ENCODE peak calls at places on chromosomes 3 and 15, in four cellular contexts. Y is natural killer cell, Q is sigmoid colon, P is nephron progenitor cell. B is an unnamed sample.

GRCh38 chr3:72298201-72299155 is 513.5 kb upstream of the PROK2 start:
- DNase-seq in Y (no peak), Q (no peak), P (no peak), B (no peak)

GRCh38 chr3:129166579-129167332 is 5.9 kb upstream of the ISY1 start:
- DNase-seq in Y (no peak), Q (no peak), P (no peak), B (no peak)

GRCh38 chr3:184788751-184789150 is 23.2 kb upstream of the VPS8 start:
- DNase-seq in Y (no peak), Q (no peak), P (no peak), B (no peak)

GRCh38 chr15:99502661-99503060 is 63.1 kb upstream of the MEF2A start:
- DNase-seq in Y (no peak), Q (no peak), P (no peak), B (no peak)

GRCh38 chr15:65902373-65902772 is 33.1 kb downstream of the RAB11A start:
- DNase-seq in Y (no peak), Q (peak), P (no peak), B (peak)

GRCh38 chr3:117184574-117184973 is 475.0 kb downstream of the TUSC7 start:
- DNase-seq in Y (no peak), Q (no peak), P (no peak), B (no peak)

GRCh38 chr3:34185301-34185700 is 386.9 kb downstream of the PDCD6IP start:
- DNase-seq in Y (no peak), Q (no peak), P (no peak), B (no peak)

GRCh38 chr3:88957751-88958452 is 149.5 kb upstream of the EPHA3 start:
- DNase-seq in Y (no peak), Q (no peak), P (no peak), B (no peak)

GRCh38 chr3:48564022-48564421 is 441 bp upstream of the UCN2 start:
- DNase-seq in Y (peak), Q (peak), P (no peak), B (peak)

GRCh38 chr15:60761505-60761845 is 282.5 kb upstream of the ICE2 start:
- DNase-seq in Y (no peak), Q (no peak), P (no peak), B (no peak)

GRCh38 chr3:79016587-79017380 is 751.0 kb downstream of the ROBO1 start:
- DNase-seq in Y (no peak), Q (no peak), P (no peak), B (no peak)

GRCh38 chr15:71830981-71831380 is 20.6 kb downstream of the NR2E3 start:
- DNase-seq in Y (no peak), Q (no peak), P (no peak), B (no peak)

GRCh38 chr3:117892991-117893390 is 1141.7 kb downstream of the IGSF11 start:
- DNase-seq in Y (no peak), Q (no peak), P (no peak), B (no peak)

GRCh38 chr15:66269326-66270090 is 16.0 kb upstream of the MEGF11 start:
- DNase-seq in Y (no peak), Q (no peak), P (peak), B (no peak)

GRCh38 chr3:101950510-101950909 is 101.2 kb downstream of the NFKBIZ start:
- DNase-seq in Y (no peak), Q (no peak), P (no peak), B (no peak)

GRCh38 chr15:66646308-66646707 is 55.7 kb upstream of the SMAD6 start:
- DNase-seq in Y (no peak), Q (no peak), P (no peak), B (no peak)

GRCh38 chr3:4409415-4409814 is 57.7 kb downstream of the SUMF1 start:
- DNase-seq in Y (no peak), Q (no peak), P (no peak), B (no peak)

GRCh38 chr15:65796610-65797012 is 4.5 kb upstream of the DENND4A start:
- DNase-seq in Y (no peak), Q (no peak), P (no peak), B (no peak)

GRCh38 chr3:179882322-179882721 is 154.4 kb downstream of the PEX5L start:
- DNase-seq in Y (no peak), Q (no peak), P (no peak), B (no peak)

GRCh38 chr15:77720617-77721016 is 87.9 kb upstream of the LINGO1 start:
- DNase-seq in Y (no peak), Q (no peak), P (peak), B (no peak)

GRCh38 chr3:186784820-186785516 is 1.6 kb downstream of the EIF4A2 start:
- DNase-seq in Y (no peak), Q (no peak), P (no peak), B (no peak)

GRCh38 chr3:39671600-39671999 is 137.8 kb upstream of the MYRIP start:
- DNase-seq in Y (no peak), Q (no peak), P (no peak), B (no peak)

GRCh38 chr15:57649138-57649537 is 57.4 kb upstream of the POLR2M start:
- DNase-seq in Y (no peak), Q (no peak), P (no peak), B (no peak)

GRCh38 chr3:79521221-79521848 is 246.5 kb downstream of the ROBO1 start:
- DNase-seq in Y (no peak), Q (no peak), P (peak), B (no peak)

DNA sequence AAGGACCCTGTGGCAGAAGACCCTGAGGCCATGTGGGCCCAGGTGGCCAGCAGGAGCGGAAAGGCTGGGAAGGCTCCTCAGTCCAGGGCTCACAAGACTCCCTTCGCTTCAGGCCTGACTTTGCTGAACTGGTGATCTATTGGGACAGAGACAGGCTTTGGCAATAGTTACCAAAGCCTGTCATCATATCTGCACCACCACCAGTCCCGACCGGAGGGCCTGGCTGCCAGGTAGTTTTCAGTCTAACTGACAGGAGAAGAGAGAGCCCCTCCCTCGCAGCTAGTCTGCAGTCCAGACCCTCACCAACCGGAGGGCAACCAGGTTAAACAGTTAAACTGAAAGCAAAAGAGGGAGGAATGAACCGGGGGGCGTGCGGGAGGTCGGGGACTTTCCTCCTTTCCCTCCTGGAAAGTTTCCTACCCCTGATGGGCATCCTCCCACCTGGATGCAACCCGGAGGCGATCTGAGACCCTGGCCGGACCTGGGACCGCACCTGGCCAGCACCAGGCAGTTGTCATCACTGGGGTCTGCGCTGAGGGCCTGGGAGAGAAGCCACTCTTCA is 521 bp downstream of the RAB27A start:
- DNase-seq in Y (peak), Q (peak), P (peak), B (peak)
- TF ChIP-seq CTCF in Y (no peak), Q (no peak), P (no peak), B (no peak)

DNA sequence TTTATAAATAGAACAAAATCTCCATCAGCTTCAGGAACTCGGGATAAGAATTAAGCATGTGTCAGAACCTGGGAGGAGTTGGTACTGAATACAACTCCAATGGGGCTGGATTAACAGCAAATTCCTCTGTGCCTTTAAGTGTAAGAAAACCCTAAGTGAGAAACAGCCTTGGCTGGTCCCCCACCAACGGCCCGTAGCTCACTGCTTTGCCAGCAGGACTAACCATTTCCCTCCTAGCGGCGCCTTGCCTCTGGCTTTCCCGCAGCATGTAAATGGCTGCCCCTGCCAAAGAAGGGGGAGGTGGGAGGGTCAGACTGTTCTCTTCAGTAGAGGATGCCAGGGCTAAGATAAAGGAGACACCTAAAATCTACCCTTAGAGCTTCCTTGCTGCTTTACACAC is 51.1 kb upstream of the SH3GL3 start:
- DNase-seq in Y (no peak), Q (no peak), P (peak), B (no peak)
- TF ChIP-seq CTCF in Y (no peak), Q (no peak), P (no peak), B (no peak)

GRCh38 chr3:167102071-167102470 is 278.0 kb downstream of the ZBBX start:
- DNase-seq in Y (no peak), Q (no peak), P (no peak), B (no peak)
- TF ChIP-seq CTCF in Y (no peak), Q (no peak), P (no peak), B (peak)

GRCh38 chr3:100891827-100892226 is 101.4 kb downstream of the ABI3BP start:
- DNase-seq in Y (no peak), Q (no peak), P (no peak), B (no peak)

GRCh38 chr3:100893108-100893507 is 100.1 kb downstream of the ABI3BP start:
- DNase-seq in Y (no peak), Q (no peak), P (no peak), B (peak)

GRCh38 chr3:100896994-100897393 is 96.2 kb downstream of the ABI3BP start:
- DNase-seq in Y (no peak), Q (no peak), P (no peak), B (no peak)

GRCh38 chr3:100891033-100891432 is 102.2 kb downstream of the ABI3BP start:
- DNase-seq in Y (no peak), Q (no peak), P (no peak), B (no peak)

GRCh38 chr3:100893590-100893989 is 99.6 kb downstream of the ABI3BP start:
- DNase-seq in Y (no peak), Q (no peak), P (peak), B (no peak)
- TF ChIP-seq CTCF in Y (no peak), Q (peak), P (peak), B (peak)

GRCh38 chr3:11273945-11274344 is 1.7 kb downstream of the ATG7 start:
- DNase-seq in Y (no peak), Q (no peak), P (no peak), B (peak)

GRCh38 chr3:11274743-11275142 is 2.5 kb downstream of the ATG7 start:
- DNase-seq in Y (no peak), Q (no peak), P (no peak), B (no peak)

GRCh38 chr3:11272913-11273574 is 847 bp downstream of the ATG7 start:
- DNase-seq in Y (no peak), Q (no peak), P (no peak), B (no peak)

GRCh38 chr3:11269007-11269406 is 3.2 kb upstream of the ATG7 start:
- DNase-seq in Y (no peak), Q (no peak), P (no peak), B (no peak)

GRCh38 chr3:11271986-11272904 is at the start of gene ATG7:
- DNase-seq in Y (peak), Q (peak), P (peak), B (peak)
- TF ChIP-seq CTCF in Y (no peak), Q (peak), P (no peak), B (no peak)

GRCh38 chr3:169133178-169134161 is 530.0 kb downstream of the MECOM start:
- DNase-seq in Y (no peak), Q (no peak), P (no peak), B (no peak)
- TF ChIP-seq CTCF in Y (no peak), Q (no peak), P (peak), B (peak)

GRCh38 chr15:23039151-23039916 is at the start of gene TUBGCP5:
- DNase-seq in Y (peak), Q (peak), P (peak), B (peak)
- TF ChIP-seq CTCF in Y (peak), Q (peak), P (peak), B (no peak)

GRCh38 chr3:169787791-169788190 is 14.6 kb downstream of the MYNN start:
- DNase-seq in Y (no peak), Q (no peak), P (no peak), B (no peak)
- TF ChIP-seq CTCF in Y (no peak), Q (no peak), P (no peak), B (no peak)

GRCh38 chr3:141243295-141243707 is 11.7 kb downstream of the PXYLP1 start:
- DNase-seq in Y (no peak), Q (no peak), P (peak), B (no peak)
- TF ChIP-seq CTCF in Y (no peak), Q (no peak), P (no peak), B (no peak)

GRCh38 chr3:98329392-98330124 is 24.1 kb upstream of the OR5K4 start:
- DNase-seq in Y (no peak), Q (no peak), P (peak), B (peak)
- TF ChIP-seq CTCF in Y (peak), Q (peak), P (peak), B (peak)